ENCODE peak calls at places on chromosomes 6 and 20, in seven cellular contexts. One of them, this sample, is unnamed.
A peak's percentile ranks its signal among the peaks of the same experiment; 100 is the strongest.

GRCh38 chr6:39389372-39389767 is 66.9 kb upstream of the KCNK16 start:
- DNase-seq in hepatocyte: peak; percentile 29
- DNase-seq in OCI-LY7: no peak
- DNase-seq in DND-41: no peak
- DNase-seq in SK-N-SH: peak; percentile 48
- DNase-seq in mesenchymal stem cell: peak; percentile 46
- DNase-seq in IMR-90: no peak
- DNase-seq in this sample: no peak

GRCh38 chr6:16766043-16766521 is 4.8 kb upstream of the ATXN1 start:
- DNase-seq in hepatocyte: peak; percentile 28
- DNase-seq in OCI-LY7: no peak
- DNase-seq in DND-41: no peak
- DNase-seq in SK-N-SH: no peak
- DNase-seq in mesenchymal stem cell: peak; percentile 94
- DNase-seq in IMR-90: peak; percentile 92
- DNase-seq in this sample: no peak

GRCh38 chr6:163133017-163133416 is 281.5 kb upstream of the QKI start:
- DNase-seq in hepatocyte: no peak
- DNase-seq in OCI-LY7: no peak
- DNase-seq in DND-41: no peak
- DNase-seq in SK-N-SH: no peak
- DNase-seq in mesenchymal stem cell: no peak
- DNase-seq in IMR-90: no peak
- DNase-seq in this sample: no peak

GRCh38 chr20:50797142-50797541 is 2.3 kb downstream of the BCAS4 start:
- DNase-seq in hepatocyte: no peak
- DNase-seq in OCI-LY7: no peak
- DNase-seq in DND-41: no peak
- DNase-seq in SK-N-SH: no peak
- DNase-seq in mesenchymal stem cell: no peak
- DNase-seq in IMR-90: no peak
- DNase-seq in this sample: no peak

GRCh38 chr20:56875052-56875663 is 246.1 kb downstream of the TFAP2C start:
- DNase-seq in hepatocyte: peak; percentile 82
- DNase-seq in OCI-LY7: no peak
- DNase-seq in DND-41: no peak
- DNase-seq in SK-N-SH: no peak
- DNase-seq in mesenchymal stem cell: peak; percentile 82
- DNase-seq in IMR-90: peak; percentile 42
- DNase-seq in this sample: no peak

GRCh38 chr6:112268011-112268410 is 13.6 kb upstream of the LAMA4 start:
- DNase-seq in hepatocyte: no peak
- DNase-seq in OCI-LY7: no peak
- DNase-seq in DND-41: no peak
- DNase-seq in SK-N-SH: no peak
- DNase-seq in mesenchymal stem cell: no peak
- DNase-seq in IMR-90: no peak
- DNase-seq in this sample: no peak

GRCh38 chr20:49538950-49539349 is 29.0 kb downstream of the PTGIS start:
- DNase-seq in hepatocyte: no peak
- DNase-seq in OCI-LY7: no peak
- DNase-seq in DND-41: no peak
- DNase-seq in SK-N-SH: no peak
- DNase-seq in mesenchymal stem cell: no peak
- DNase-seq in IMR-90: no peak
- DNase-seq in this sample: no peak

GRCh38 chr6:39085129-39085528 is 29.9 kb downstream of the SAYSD1 start:
- DNase-seq in hepatocyte: no peak
- DNase-seq in OCI-LY7: no peak
- DNase-seq in DND-41: no peak
- DNase-seq in SK-N-SH: no peak
- DNase-seq in mesenchymal stem cell: no peak
- DNase-seq in IMR-90: no peak
- DNase-seq in this sample: no peak

GRCh38 chr20:19995220-19995863 is 21.8 kb upstream of the NAA20 start:
- DNase-seq in hepatocyte: peak; percentile 71
- DNase-seq in OCI-LY7: peak; percentile 57
- DNase-seq in DND-41: peak; percentile 32
- DNase-seq in SK-N-SH: peak; percentile 60
- DNase-seq in mesenchymal stem cell: peak; percentile 61
- DNase-seq in IMR-90: peak; percentile 64
- DNase-seq in this sample: peak; percentile 83

DNA sequence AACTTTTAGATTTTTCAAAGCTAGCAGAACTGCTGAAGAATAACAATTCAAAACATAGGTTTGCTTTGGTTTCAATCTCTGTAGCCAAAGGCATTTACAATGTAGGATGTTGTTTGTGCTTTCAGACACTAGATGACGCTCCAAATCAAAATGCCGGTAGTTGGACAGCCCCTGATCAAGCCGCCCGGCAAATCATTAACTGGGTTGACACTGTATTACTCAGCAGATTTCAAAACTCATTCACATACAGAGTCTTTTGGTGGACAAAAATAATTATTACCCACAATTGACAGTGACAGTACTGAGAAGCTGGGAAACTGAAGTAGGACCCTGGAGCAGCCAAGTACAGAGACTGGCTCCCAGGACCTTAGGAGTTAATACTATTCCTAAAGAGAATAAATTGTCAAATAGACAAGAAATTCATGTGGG is 21.3 kb upstream of the HFE start:
- DNase-seq in hepatocyte: peak; percentile 89
- DNase-seq in OCI-LY7: peak; percentile 79
- DNase-seq in DND-41: peak; percentile 68
- DNase-seq in SK-N-SH: peak; percentile 66
- DNase-seq in mesenchymal stem cell: peak; percentile 86
- DNase-seq in IMR-90: peak; percentile 82
- DNase-seq in this sample: peak; percentile 87
- H3K27ac ChIP-seq in hepatocyte: no peak overlapping the region
- H3K27ac ChIP-seq in OCI-LY7: no peak overlapping the region
- H3K27ac ChIP-seq in DND-41: no peak overlapping the region
- H3K27ac ChIP-seq in SK-N-SH: no peak overlapping the region
- H3K27ac ChIP-seq in mesenchymal stem cell: peak overlapping the region; percentile 88
- H3K27ac ChIP-seq in IMR-90: peak overlapping the region; percentile 33
- H3K27ac ChIP-seq in this sample: no peak overlapping the region

GRCh38 chr20:31760457-31761240 is 21.6 kb downstream of the TPX2 start:
- DNase-seq in hepatocyte: no peak
- DNase-seq in OCI-LY7: no peak
- DNase-seq in DND-41: no peak
- DNase-seq in SK-N-SH: no peak
- DNase-seq in mesenchymal stem cell: peak; percentile 87
- DNase-seq in IMR-90: peak; percentile 93
- DNase-seq in this sample: no peak
- H3K4me2 ChIP-seq in hepatocyte: no peak overlapping the region
- H3K4me2 ChIP-seq in OCI-LY7: no peak overlapping the region
- H3K4me2 ChIP-seq in DND-41: no peak overlapping the region
- H3K4me2 ChIP-seq in SK-N-SH: no peak overlapping the region
- H3K4me2 ChIP-seq in mesenchymal stem cell: no peak overlapping the region
- H3K4me2 ChIP-seq in IMR-90: peak overlapping the region; percentile 73
- H3K4me2 ChIP-seq in this sample: no peak overlapping the region

GRCh38 chr20:2108498-2108897 is 6.9 kb downstream of the STK35 start:
- DNase-seq in hepatocyte: no peak
- DNase-seq in OCI-LY7: no peak
- DNase-seq in DND-41: no peak
- DNase-seq in SK-N-SH: no peak
- DNase-seq in mesenchymal stem cell: no peak
- DNase-seq in IMR-90: no peak
- DNase-seq in this sample: peak; percentile 82
- H3K27ac ChIP-seq in hepatocyte: no peak overlapping the region
- H3K27ac ChIP-seq in OCI-LY7: no peak overlapping the region
- H3K27ac ChIP-seq in DND-41: no peak overlapping the region
- H3K27ac ChIP-seq in SK-N-SH: peak overlapping the region; percentile 49
- H3K27ac ChIP-seq in mesenchymal stem cell: peak overlapping the region; percentile 62
- H3K27ac ChIP-seq in IMR-90: no peak overlapping the region
- H3K27ac ChIP-seq in this sample: no peak overlapping the region

DNA sequence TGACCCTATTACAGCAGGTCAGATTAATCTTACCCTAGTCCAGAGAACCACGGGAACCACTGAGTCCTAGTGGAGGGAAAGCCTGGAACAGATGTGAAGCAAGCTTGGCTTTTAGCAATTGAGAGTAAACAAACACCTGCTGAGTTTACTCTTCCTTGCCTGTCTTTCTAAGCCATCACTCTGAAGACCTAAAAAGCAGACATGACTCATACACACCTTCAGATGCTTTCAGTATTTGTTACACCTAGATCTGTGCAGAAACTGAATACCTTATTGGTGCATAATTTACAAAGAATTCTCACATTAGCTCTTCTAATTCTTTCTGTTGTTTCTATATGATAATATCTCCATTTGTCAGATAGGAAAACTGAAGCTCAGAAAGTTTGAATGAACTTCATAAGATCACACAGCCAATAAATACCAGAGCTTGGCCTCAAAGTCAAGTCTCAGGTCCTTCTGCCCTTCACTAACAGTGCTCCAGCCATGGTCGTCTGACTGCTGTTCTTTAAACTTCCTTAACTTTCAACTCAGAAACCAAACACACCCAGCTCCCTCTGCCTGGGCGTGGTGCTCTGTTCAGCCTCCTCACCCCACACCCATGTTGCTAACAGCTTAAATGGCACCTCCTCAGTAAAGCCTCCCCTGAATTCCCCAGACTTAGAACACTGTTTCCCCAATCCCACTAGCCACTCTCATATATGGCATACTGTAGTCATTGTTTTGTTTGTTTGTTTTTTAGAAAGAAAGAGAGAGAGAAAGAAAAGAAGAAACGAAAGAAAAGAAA is 8.6 kb upstream of the GABBR1 start:
- DNase-seq in hepatocyte: no peak
- DNase-seq in OCI-LY7: no peak
- DNase-seq in DND-41: no peak
- DNase-seq in SK-N-SH: no peak
- DNase-seq in mesenchymal stem cell: no peak
- DNase-seq in IMR-90: no peak
- DNase-seq in this sample: no peak
- H3K4me2 ChIP-seq in hepatocyte: no peak overlapping the region
- H3K4me2 ChIP-seq in OCI-LY7: no peak overlapping the region
- H3K4me2 ChIP-seq in DND-41: no peak overlapping the region
- H3K4me2 ChIP-seq in SK-N-SH: no peak overlapping the region
- H3K4me2 ChIP-seq in mesenchymal stem cell: no peak overlapping the region
- H3K4me2 ChIP-seq in IMR-90: no peak overlapping the region
- H3K4me2 ChIP-seq in this sample: no peak overlapping the region

GRCh38 chr20:46646659-46647380 is 4.4 kb downstream of the SLC13A3 start:
- DNase-seq in hepatocyte: no peak
- DNase-seq in OCI-LY7: no peak
- DNase-seq in DND-41: no peak
- DNase-seq in SK-N-SH: no peak
- DNase-seq in mesenchymal stem cell: no peak
- DNase-seq in IMR-90: peak; percentile 37
- DNase-seq in this sample: no peak
- H3K27ac ChIP-seq in hepatocyte: no peak overlapping the region
- H3K27ac ChIP-seq in OCI-LY7: no peak overlapping the region
- H3K27ac ChIP-seq in DND-41: no peak overlapping the region
- H3K27ac ChIP-seq in SK-N-SH: no peak overlapping the region
- H3K27ac ChIP-seq in mesenchymal stem cell: no peak overlapping the region
- H3K27ac ChIP-seq in IMR-90: no peak overlapping the region
- H3K27ac ChIP-seq in this sample: no peak overlapping the region